ENCODE peak calls at places on chromosomes 1 and 21, in six cellular contexts. One of them, this sample, is unnamed.
A peak's percentile ranks its signal among the peaks of the same experiment; 100 is the strongest.

GRCh38 chr1:53633073-53633704 is 105.8 kb downstream of the GLIS1 start:
- DNase-seq in NCI-H510A: no peak
- DNase-seq in DMS153: no peak
- DNase-seq in endodermal cell: no peak
- DNase-seq in stimulated activated CD8-positive, alpha-beta memory T cell treated with anti-CD3 and anti-CD28 coated beads, Interleukin-4, amount 100 ng/mL, for 24 hours: no peak
- DNase-seq in activated T-cell treated with anti-CD3 and anti-CD28 coated beads, Interleukin-2, amount 50 U/mL, for 1 hour: no peak
- DNase-seq in this sample: no peak

GRCh38 chr1:5908461-5909375 is 83.5 kb downstream of the NPHP4 start:
- DNase-seq in NCI-H510A: no peak
- DNase-seq in DMS153: no peak
- DNase-seq in endodermal cell: peak; percentile 30
- DNase-seq in stimulated activated CD8-positive, alpha-beta memory T cell treated with anti-CD3 and anti-CD28 coated beads, Interleukin-4, amount 100 ng/mL, for 24 hours: no peak
- DNase-seq in activated T-cell treated with anti-CD3 and anti-CD28 coated beads, Interleukin-2, amount 50 U/mL, for 1 hour: no peak
- DNase-seq in this sample: no peak

GRCh38 chr1:109369167-109369746 is 28.5 kb downstream of the SORT1 start:
- DNase-seq in NCI-H510A: no peak
- DNase-seq in DMS153: no peak
- DNase-seq in endodermal cell: no peak
- DNase-seq in stimulated activated CD8-positive, alpha-beta memory T cell treated with anti-CD3 and anti-CD28 coated beads, Interleukin-4, amount 100 ng/mL, for 24 hours: no peak
- DNase-seq in activated T-cell treated with anti-CD3 and anti-CD28 coated beads, Interleukin-2, amount 50 U/mL, for 1 hour: no peak
- DNase-seq in this sample: no peak

GRCh38 chr21:36909901-36910561 is 56.4 kb downstream of the HLCS start:
- DNase-seq in NCI-H510A: no peak
- DNase-seq in DMS153: no peak
- DNase-seq in endodermal cell: no peak
- DNase-seq in stimulated activated CD8-positive, alpha-beta memory T cell treated with anti-CD3 and anti-CD28 coated beads, Interleukin-4, amount 100 ng/mL, for 24 hours: no peak
- DNase-seq in activated T-cell treated with anti-CD3 and anti-CD28 coated beads, Interleukin-2, amount 50 U/mL, for 1 hour: no peak
- DNase-seq in this sample: peak; percentile 81

GRCh38 chr1:91608876-91609275 is 108.2 kb downstream of the CDC7 start:
- DNase-seq in NCI-H510A: no peak
- DNase-seq in DMS153: no peak
- DNase-seq in endodermal cell: no peak
- DNase-seq in stimulated activated CD8-positive, alpha-beta memory T cell treated with anti-CD3 and anti-CD28 coated beads, Interleukin-4, amount 100 ng/mL, for 24 hours: no peak
- DNase-seq in activated T-cell treated with anti-CD3 and anti-CD28 coated beads, Interleukin-2, amount 50 U/mL, for 1 hour: no peak
- DNase-seq in this sample: peak; percentile 28

GRCh38 chr1:10787274-10787673 is 9.2 kb downstream of the CASZ1 start:
- DNase-seq in NCI-H510A: no peak
- DNase-seq in DMS153: no peak
- DNase-seq in endodermal cell: no peak
- DNase-seq in stimulated activated CD8-positive, alpha-beta memory T cell treated with anti-CD3 and anti-CD28 coated beads, Interleukin-4, amount 100 ng/mL, for 24 hours: no peak
- DNase-seq in activated T-cell treated with anti-CD3 and anti-CD28 coated beads, Interleukin-2, amount 50 U/mL, for 1 hour: no peak
- DNase-seq in this sample: no peak

GRCh38 chr1:157880621-157881020 is 39.0 kb upstream of the CD5L start:
- DNase-seq in NCI-H510A: no peak
- DNase-seq in DMS153: no peak
- DNase-seq in endodermal cell: no peak
- DNase-seq in stimulated activated CD8-positive, alpha-beta memory T cell treated with anti-CD3 and anti-CD28 coated beads, Interleukin-4, amount 100 ng/mL, for 24 hours: no peak
- DNase-seq in activated T-cell treated with anti-CD3 and anti-CD28 coated beads, Interleukin-2, amount 50 U/mL, for 1 hour: no peak
- DNase-seq in this sample: no peak

GRCh38 chr1:234933475-234933874 is 195.2 kb downstream of the TOMM20 start:
- DNase-seq in NCI-H510A: no peak
- DNase-seq in DMS153: no peak
- DNase-seq in endodermal cell: no peak
- DNase-seq in stimulated activated CD8-positive, alpha-beta memory T cell treated with anti-CD3 and anti-CD28 coated beads, Interleukin-4, amount 100 ng/mL, for 24 hours: no peak
- DNase-seq in activated T-cell treated with anti-CD3 and anti-CD28 coated beads, Interleukin-2, amount 50 U/mL, for 1 hour: no peak
- DNase-seq in this sample: no peak

GRCh38 chr1:8947127-8947691 is 1.5 kb downstream of the CA6 start:
- DNase-seq in NCI-H510A: no peak
- DNase-seq in DMS153: no peak
- DNase-seq in endodermal cell: no peak
- DNase-seq in stimulated activated CD8-positive, alpha-beta memory T cell treated with anti-CD3 and anti-CD28 coated beads, Interleukin-4, amount 100 ng/mL, for 24 hours: no peak
- DNase-seq in activated T-cell treated with anti-CD3 and anti-CD28 coated beads, Interleukin-2, amount 50 U/mL, for 1 hour: peak; percentile 34
- DNase-seq in this sample: no peak

This sample was measured in hepatocyte.